ENCODE peak calls at places on chromosomes 3 and 15, in five cellular contexts. U is IMR-90, D is GM12878, V is hepatocyte, I is fibroblast of lung. E is an unnamed sample. For H3K4me1, the result is how much of the 10 kb centered on the place peaks cover.

GRCh38 chr15:69082041-69082502 is 67.6 kb downstream of the NOX5 start:
- DNase-seq in U (peak), D (no peak), V (no peak), I (peak), E (no peak)

GRCh38 chr3:131147534-131147933 is 120.9 kb downstream of the NEK11 start:
- DNase-seq in U (no peak), D (no peak), V (no peak), I (peak), E (no peak)

GRCh38 chr15:31398677-31399260 is 72.1 kb downstream of the KLF13 start:
- DNase-seq in U (no peak), D (no peak), V (no peak), I (no peak), E (peak)

GRCh38 chr3:139444446-139444845 is 31.9 kb downstream of the RBP2 start:
- DNase-seq in U (no peak), D (no peak), V (no peak), I (no peak), E (no peak)

GRCh38 chr15:34613997-34614396 is 30.5 kb upstream of the GOLGA8B start:
- DNase-seq in U (no peak), D (no peak), V (no peak), I (no peak), E (no peak)

GRCh38 chr3:146550743-146551510 is 6.5 kb upstream of the PLSCR1 start:
- DNase-seq in U (peak), D (no peak), V (peak), I (peak), E (peak)

GRCh38 chr3:127678315-127678599 is 5.5 kb downstream of the ABTB1 start:
- DNase-seq in U (no peak), D (no peak), V (no peak), I (no peak), E (no peak)

GRCh38 chr15:64699767-64700388 is 75.5 kb downstream of the RBPMS2 start:
- DNase-seq in U (peak), D (no peak), V (peak), I (peak), E (no peak)

GRCh38 chr15:82129769-82130168 is 84.0 kb upstream of the MEX3B start:
- DNase-seq in U (peak), D (no peak), V (peak), I (peak), E (peak)

GRCh38 chr3:129560931-129561594 is 18.1 kb downstream of the H1-8 start:
- DNase-seq in U (peak), D (no peak), V (peak), I (peak), E (no peak)

GRCh38 chr15:55774113-55774970 is 31.4 kb upstream of the PRTG start:
- DNase-seq in U (peak), D (no peak), V (peak), I (no peak), E (peak)

GRCh38 chr15:65204931-65205655 is 6.2 kb downstream of the CILP start:
- DNase-seq in U (no peak), D (no peak), V (no peak), I (no peak), E (no peak)

GRCh38 chr3:49378249-49378899 is 20.2 kb upstream of the GPX1 start:
- DNase-seq in U (peak), D (no peak), V (no peak), I (peak), E (peak)

GRCh38 chr3:48402281-48402732 is 27.6 kb downstream of the PLXNB1 start:
- DNase-seq in U (peak), D (no peak), V (no peak), I (peak), E (peak)

GRCh38 chr3:44865272-44866005 is 3.7 kb downstream of the TMEM42 start:
- DNase-seq in U (peak), D (no peak), V (no peak), I (no peak), E (no peak)

GRCh38 chr3:3191675-3192480 is 12.4 kb upstream of the CRBN start:
- DNase-seq in U (no peak), D (no peak), V (peak), I (peak), E (no peak)

GRCh38 chr3:195908439-195909293 is at the start of gene TNK2:
- DNase-seq in U (no peak), D (no peak), V (peak), I (no peak), E (peak)

GRCh38 chr3:195906865-195907729 is 1.3 kb downstream of the TNK2 start:
- DNase-seq in U (peak), D (peak), V (no peak), I (no peak), E (peak)

GRCh38 chr3:195905970-195906864 is 2.1 kb downstream of the TNK2 start:
- DNase-seq in U (peak), D (no peak), V (peak), I (peak), E (peak)

GRCh38 chr3:195909294-195909644 is 918 bp upstream of the TNK2 start:
- DNase-seq in U (peak), D (no peak), V (no peak), I (no peak), E (peak)

DNA sequence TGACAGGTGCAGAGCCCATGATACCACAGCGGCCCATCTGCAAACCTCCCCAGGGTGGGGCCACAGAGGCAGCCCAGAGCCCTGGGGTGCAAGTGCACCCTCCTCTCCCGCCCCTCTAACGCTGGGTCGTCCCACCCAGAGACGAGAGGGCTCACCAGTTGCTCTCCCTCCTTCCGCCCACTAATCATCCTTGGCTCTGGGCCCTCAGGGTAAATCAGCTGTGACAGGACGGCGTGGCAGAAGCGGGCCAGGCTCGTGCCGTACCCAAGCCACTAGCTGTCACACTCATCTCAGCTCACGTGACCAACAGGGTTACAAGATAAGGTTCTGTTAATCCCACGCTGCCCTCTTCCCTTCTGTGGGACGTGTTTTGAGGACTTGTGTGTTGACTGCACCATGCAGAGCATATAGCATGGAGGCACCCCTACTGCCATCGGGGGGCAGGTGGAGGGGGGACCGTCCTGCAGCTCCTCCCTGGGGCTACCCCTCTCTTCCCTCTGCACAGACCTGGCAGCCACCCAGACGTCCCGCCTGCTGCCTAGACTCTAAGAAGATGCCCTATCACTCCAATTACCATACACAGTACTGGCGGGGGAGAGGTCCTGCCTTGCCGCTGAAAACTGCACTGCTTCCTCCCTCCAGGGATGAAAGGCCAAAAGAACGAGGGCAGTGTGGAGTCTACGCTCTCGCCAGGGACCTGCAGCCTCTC is 467 bp downstream of the TNK2 start:
- DNase-seq in U (no peak), D (peak), V (peak), I (no peak), E (peak)
- H3K4me1 ChIP-seq in U (under half), D (under half), V (under half), I (under half), E (half or more)

DNA sequence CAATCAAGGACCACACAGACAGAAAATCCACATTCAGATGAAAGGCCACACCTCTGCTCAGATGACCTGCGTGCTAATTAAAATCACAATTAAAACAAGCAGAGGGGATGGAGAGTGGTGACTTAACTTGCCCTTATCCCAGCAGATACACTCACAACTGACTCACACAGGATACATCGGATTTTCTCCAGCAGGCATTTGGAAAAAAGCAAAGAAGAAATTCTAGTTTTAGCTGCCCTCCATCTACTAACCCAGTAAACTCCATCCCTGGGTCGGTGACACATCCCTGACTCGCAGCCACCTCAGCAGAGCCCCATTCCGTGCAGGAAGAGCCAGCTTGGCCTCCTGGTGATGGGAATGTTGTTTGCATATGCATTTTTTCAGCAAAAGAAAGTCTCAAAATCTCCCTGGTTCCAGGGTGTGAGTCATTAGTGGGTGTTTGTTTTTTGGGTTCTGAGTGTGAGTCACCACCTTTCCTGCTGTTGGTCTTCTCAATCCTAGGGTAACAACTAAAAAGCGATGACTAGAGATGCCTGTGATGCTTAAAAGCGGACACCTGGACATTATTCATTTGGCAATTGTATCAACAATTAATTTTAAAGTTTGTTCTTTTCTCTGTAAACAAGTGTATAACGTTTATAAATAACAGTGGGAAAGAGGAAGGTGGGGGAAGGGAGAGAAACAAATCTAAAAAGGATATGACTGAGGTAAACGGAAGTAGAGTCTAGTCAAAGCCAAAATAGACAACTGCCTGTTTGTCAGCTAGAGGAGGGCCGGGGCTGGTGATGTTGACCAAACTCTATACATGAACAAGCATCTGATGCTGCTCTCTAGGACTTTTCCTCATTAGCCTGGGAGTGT is 49.8 kb upstream of the SLC4A7 start:
- DNase-seq in U (peak), D (peak), V (peak), I (peak), E (peak)
- H2AFZ ChIP-seq in U (peak), D (peak), V (no peak), I (no peak), E (peak)

GRCh38 chr3:52277071-52277964 is 1.1 kb downstream of the WDR82 start:
- DNase-seq in U (peak), D (no peak), V (peak), I (peak), E (peak)
- H3K4me1 ChIP-seq in U (under half), D (under half), V (half or more), I (under half), E (under half)

DNA sequence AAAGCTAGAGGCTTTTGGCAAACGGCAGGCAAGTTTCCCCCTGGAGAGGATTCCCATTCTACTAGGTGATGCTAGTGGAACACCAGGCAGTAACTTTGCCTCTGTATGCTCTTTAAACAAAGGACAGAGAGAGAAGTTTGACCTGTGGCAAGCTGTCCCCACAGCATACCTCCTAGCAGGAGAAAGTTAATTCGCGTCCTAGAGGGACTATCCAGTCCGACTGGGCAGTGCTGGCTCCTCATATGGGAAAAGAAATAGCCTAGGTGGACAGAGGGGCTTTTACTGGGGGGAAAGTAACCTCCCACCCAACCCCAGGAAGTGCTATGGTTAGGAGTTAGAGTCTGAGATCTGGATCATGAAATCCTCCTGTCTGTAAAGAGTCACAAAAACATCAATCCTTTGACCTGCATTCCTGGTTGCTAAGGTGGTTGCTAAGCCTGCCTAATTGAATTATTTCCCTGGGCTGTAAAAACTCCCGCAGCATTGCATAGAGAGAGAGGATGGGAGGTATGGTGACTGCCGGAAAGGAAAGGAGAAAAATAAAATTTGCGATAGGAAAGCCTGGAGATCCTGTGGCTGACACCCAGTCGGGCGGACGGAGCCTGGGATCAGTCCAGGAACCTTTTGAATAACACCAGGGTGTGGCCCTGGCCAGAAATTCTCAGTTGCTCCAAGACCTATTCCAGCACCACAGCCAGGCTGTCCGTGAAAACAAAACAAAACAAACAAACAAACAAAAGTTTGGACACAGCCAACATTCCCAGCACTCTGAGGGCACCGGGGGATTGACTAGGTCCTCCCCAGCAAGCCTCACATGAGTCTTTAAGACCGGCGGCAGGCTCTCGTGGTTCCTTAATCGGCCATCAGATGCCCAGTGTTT is 67.7 kb upstream of the ATP11B start:
- DNase-seq in U (no peak), D (no peak), V (peak), I (peak), E (no peak)
- H2AFZ ChIP-seq in U (no peak), D (no peak), V (peak), I (no peak), E (no peak)

DNA sequence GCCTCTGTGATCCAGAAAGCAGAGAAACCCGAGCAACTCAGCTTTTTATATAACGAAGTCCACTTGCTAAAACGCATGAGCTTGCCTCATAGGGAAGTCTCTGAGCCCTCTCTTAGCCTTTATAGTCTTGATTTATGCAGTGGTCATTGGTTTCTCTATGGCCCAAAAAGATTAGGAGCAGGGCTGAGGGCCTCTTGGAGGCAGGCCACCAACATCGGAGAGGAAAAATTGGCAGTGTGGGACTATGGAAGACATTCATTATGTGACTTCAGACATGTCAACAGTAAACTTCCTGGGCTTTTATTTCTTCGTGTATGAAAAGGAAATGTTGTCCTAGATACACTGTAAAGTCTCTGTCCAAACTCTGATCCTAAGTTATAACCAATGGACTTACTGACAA is 13.5 kb downstream of the RAB8B start:
- DNase-seq in U (no peak), D (no peak), V (no peak), I (no peak), E (no peak)
- H3K4me1 ChIP-seq in U (under half), D (under half), V (under half), I (under half), E (half or more)

DNA sequence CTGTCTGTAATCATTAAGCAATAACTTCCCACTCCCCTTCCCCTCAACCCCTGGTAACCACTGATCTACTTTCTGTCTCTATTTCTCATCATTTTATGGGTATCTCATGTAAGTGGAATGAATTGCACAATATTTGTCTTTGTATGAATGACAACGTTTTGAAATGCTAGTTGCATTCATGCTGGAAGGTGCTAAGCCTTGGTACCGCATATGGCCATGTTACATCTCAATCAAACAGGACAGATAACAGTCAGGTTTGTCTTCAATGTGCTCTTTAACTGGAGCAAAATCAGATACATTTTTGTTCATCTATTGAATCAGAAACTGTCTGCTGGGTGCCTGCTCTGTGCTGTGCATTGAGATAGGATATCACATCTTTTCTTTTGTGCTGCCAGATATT is 134.2 kb downstream of the AGBL1 start:
- DNase-seq in U (no peak), D (no peak), V (no peak), I (no peak), E (no peak)
- H2AFZ ChIP-seq in U (no peak), D (no peak), V (no peak), I (no peak), E (no peak)

DNA sequence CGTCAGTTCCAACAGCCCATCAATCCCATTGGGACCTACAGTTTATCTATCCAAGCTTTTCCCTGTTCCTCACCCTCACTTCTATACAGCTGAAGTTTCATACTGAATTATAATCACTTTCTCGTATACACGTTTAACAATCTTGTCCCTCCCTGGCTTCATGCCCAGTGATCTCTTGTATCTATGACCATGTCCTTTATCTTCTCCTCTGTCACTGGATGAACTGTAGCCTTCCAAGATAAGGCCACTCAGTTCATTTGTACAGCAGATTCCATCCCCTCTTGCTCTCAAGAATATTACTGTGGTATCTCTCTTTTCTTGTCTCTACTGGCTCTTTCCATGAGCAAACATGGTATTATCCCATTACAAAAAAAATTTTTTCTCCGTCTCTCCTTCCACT is 9.2 kb downstream of the CTNNB1 start:
- DNase-seq in U (no peak), D (no peak), V (no peak), I (no peak), E (no peak)
- H3K4me1 ChIP-seq in U (under half), D (under half), V (under half), I (under half), E (under half)

DNA sequence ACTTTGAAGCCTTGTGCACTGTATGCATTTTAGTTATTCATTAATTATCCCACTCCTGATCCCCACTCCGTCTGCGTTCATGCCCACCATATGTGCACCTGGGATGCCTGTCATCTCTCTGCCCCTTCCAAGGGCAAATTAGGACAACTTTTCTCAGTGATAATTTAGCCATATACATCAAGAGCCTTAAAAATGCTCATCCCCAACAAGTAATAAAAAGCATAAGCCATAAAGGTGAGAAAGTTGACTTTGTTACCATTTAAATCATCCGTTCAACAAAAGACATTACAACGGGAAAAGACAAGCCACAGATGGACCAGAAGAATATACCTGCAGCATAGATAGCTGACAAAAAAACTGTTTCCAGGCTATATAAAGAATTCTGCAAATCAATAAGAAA is 131.4 kb upstream of the LINGO1 start:
- DNase-seq in U (no peak), D (no peak), V (no peak), I (no peak), E (no peak)
- H2AFZ ChIP-seq in U (no peak), D (no peak), V (no peak), I (no peak), E (no peak)

E was measured in PC-3.